ENCODE peak calls at places on chromosomes 4 and X, in eight cellular contexts. C is D341Med; G is occipital lobe; P is esophagus squamous epithelium; Q is astrocyte of the hippocampus; U is activated naive CD4-positive, alpha-beta T cell; H is CD8-positive, alpha-beta T cell; O is M059J. L is an unnamed sample.

GRCh38 chrX:49185062-49185394 is 1.1 kb downstream of the PRICKLE3 start:
- DNase-seq in C (no peak), G (no peak), P (no peak), Q (no peak), U (no peak), H (no peak), O (no peak), L (no peak)

GRCh38 chrX:119618439-119618838 is 12.2 kb upstream of the NKRF start:
- DNase-seq in C (no peak), G (no peak), P (no peak), Q (no peak), U (no peak), H (no peak), O (no peak), L (no peak)

GRCh38 chr4:111595456-111595855 is 549.8 kb upstream of the FAM241A start:
- DNase-seq in C (peak), G (no peak), P (no peak), Q (no peak), U (no peak), H (no peak), O (no peak), L (no peak)

GRCh38 chr4:169383724-169384123 is 113.0 kb upstream of the SH3RF1 start:
- DNase-seq in C (no peak), G (no peak), P (no peak), Q (peak), U (no peak), H (no peak), O (peak), L (no peak)

GRCh38 chr4:136793848-136794247 is 738.4 kb downstream of the PCDH18 start:
- DNase-seq in C (no peak), G (no peak), P (no peak), Q (no peak), U (no peak), H (no peak), O (no peak), L (no peak)

GRCh38 chr4:87986508-87986907 is 11.0 kb downstream of the SPP1 start:
- DNase-seq in C (no peak), G (no peak), P (no peak), Q (no peak), U (no peak), H (no peak), O (no peak), L (no peak)

GRCh38 chr4:47031011-47031678 is at the start of gene GABRB1:
- DNase-seq in C (peak), G (peak), P (no peak), Q (peak), U (no peak), H (no peak), O (peak), L (no peak)

GRCh38 chr4:74501579-74501978 is 56.6 kb downstream of the AREG start:
- DNase-seq in C (no peak), G (no peak), P (no peak), Q (peak), U (no peak), H (no peak), O (peak), L (no peak)

GRCh38 chr4:176492648-176493302 is 173.0 kb downstream of the SPCS3 start:
- DNase-seq in C (no peak), G (no peak), P (no peak), Q (peak), U (no peak), H (no peak), O (peak), L (no peak)

GRCh38 chr4:8168232-8168631 is 9.6 kb upstream of the ABLIM2 start:
- DNase-seq in C (no peak), G (no peak), P (no peak), Q (no peak), U (no peak), H (no peak), O (no peak), L (no peak)

GRCh38 chr4:6902318-6903042 is 7.1 kb upstream of the TBC1D14 start:
- DNase-seq in C (no peak), G (no peak), P (no peak), Q (no peak), U (no peak), H (no peak), O (no peak), L (no peak)

GRCh38 chr4:147916351-147916750 is 184.5 kb downstream of the ARHGAP10 start:
- DNase-seq in C (no peak), G (no peak), P (no peak), Q (peak), U (no peak), H (no peak), O (peak), L (no peak)

GRCh38 chr4:101824500-101824899 is 34.0 kb downstream of the BANK1 start:
- DNase-seq in C (no peak), G (no peak), P (no peak), Q (no peak), U (no peak), H (no peak), O (no peak), L (no peak)

GRCh38 chrX:76802698-76803097 is 375.2 kb downstream of the MAGEE1 start:
- DNase-seq in C (no peak), G (no peak), P (no peak), Q (no peak), U (no peak), H (no peak), O (no peak), L (no peak)

GRCh38 chr4:106587558-106587957 is 219.0 kb upstream of the GIMD1 start:
- DNase-seq in C (no peak), G (no peak), P (no peak), Q (peak), U (no peak), H (no peak), O (peak), L (no peak)

GRCh38 chrX:82589410-82589809 is 918.7 kb upstream of the POU3F4 start:
- DNase-seq in C (no peak), G (no peak), P (no peak), Q (peak), U (no peak), H (no peak), O (peak), L (no peak)

GRCh38 chr4:25843340-25844097 is 19.3 kb downstream of the SEL1L3 start:
- DNase-seq in C (no peak), G (no peak), P (no peak), Q (no peak), U (no peak), H (no peak), O (peak), L (no peak)

GRCh38 chr4:107896158-107896645 is 35.1 kb upstream of the CYP2U1 start:
- DNase-seq in C (no peak), G (no peak), P (no peak), Q (peak), U (no peak), H (no peak), O (peak), L (no peak)

GRCh38 chr4:186016796-186017195 is 52.2 kb upstream of the TLR3 start:
- DNase-seq in C (no peak), G (no peak), P (no peak), Q (no peak), U (no peak), H (no peak), O (no peak), L (no peak)

L was measured in natural killer cell.